ENCODE peak calls at places on chromosomes 6 and 20, in five cellular contexts. U is effector CD4-positive, alpha-beta T cell; B is neural crest cell; I is left colon; L is fibroblast of the aortic adventitia. N is an unnamed sample.

GRCh38 chr20:59884494-59884893 is 48.9 kb downstream of the SYCP2 start:
- DNase-seq in U (no peak), B (no peak), I (no peak), L (no peak), N (no peak)

GRCh38 chr6:55220961-55221360 is 46.6 kb downstream of the HCRTR2 start:
- DNase-seq in U (no peak), B (no peak), I (no peak), L (no peak), N (no peak)

GRCh38 chr6:80769101-80769500 is 662.6 kb downstream of the BCKDHB start:
- DNase-seq in U (no peak), B (no peak), I (no peak), L (peak), N (no peak)

GRCh38 chr6:52649521-52649920 is 21.4 kb upstream of the TMEM14A start:
- DNase-seq in U (no peak), B (no peak), I (no peak), L (peak), N (no peak)

GRCh38 chr6:31498748-31499147 is 803 bp downstream of the MICB start:
- DNase-seq in U (no peak), B (no peak), I (no peak), L (no peak), N (peak)

GRCh38 chr6:160973311-160973710 is 18.3 kb upstream of the MAP3K4 start:
- DNase-seq in U (no peak), B (no peak), I (no peak), L (peak), N (no peak)

GRCh38 chr20:31542201-31542842 is 28.1 kb downstream of the HM13 start:
- DNase-seq in U (no peak), B (no peak), I (no peak), L (no peak), N (no peak)

GRCh38 chr6:10662207-10662606 is 32.2 kb downstream of the C6orf52 start:
- DNase-seq in U (no peak), B (no peak), I (no peak), L (no peak), N (no peak)

GRCh38 chr6:118984342-118984741 is 49.4 kb upstream of the MCM9 start:
- DNase-seq in U (no peak), B (no peak), I (no peak), L (no peak), N (no peak)

GRCh38 chr6:42453649-42454427 is 2.1 kb upstream of the TRERF1 start:
- DNase-seq in U (no peak), B (peak), I (peak), L (peak), N (peak)

GRCh38 chr6:144151010-144151727 is 852 bp downstream of the STX11 start:
- DNase-seq in U (peak), B (no peak), I (no peak), L (peak), N (no peak)

GRCh38 chr6:56764081-56764566 is 121.4 kb upstream of the DST start:
- DNase-seq in U (no peak), B (no peak), I (no peak), L (peak), N (peak)

GRCh38 chr20:60057866-60058807 is 99.9 kb downstream of the CDH26 start:
- DNase-seq in U (no peak), B (no peak), I (no peak), L (no peak), N (peak)

GRCh38 chr20:48818481-48818987 is 9.3 kb downstream of the PREX1 start:
- DNase-seq in U (peak), B (no peak), I (no peak), L (no peak), N (no peak)

GRCh38 chr20:59123011-59123676 is 40.5 kb upstream of the ZNF831 start:
- DNase-seq in U (peak), B (no peak), I (no peak), L (no peak), N (peak)

GRCh38 chr20:13325033-13325432 is 104.0 kb downstream of the ISM1 start:
- DNase-seq in U (no peak), B (no peak), I (no peak), L (peak), N (peak)

N was measured in cerebellar cortex.